ENCODE peak calls at places on chromosomes 6 and 20, in ten cellular contexts. S is pancreas, F is epithelial cell of proximal tubule, Z is choroid plexus epithelial cell, K is fibroblast of the aortic adventitia, E is nephron progenitor cell, T is D721Med, W is fibroblast of pulmonary artery, D is GM13976, B is HFFc6. Y is an unnamed sample.

GRCh38 chr6:26199773-26200728 is 112.8 kb downstream of the HFE start:
- DNase-seq in S (no peak), F (no peak), Z (peak), K (peak), E (no peak), T (no peak), W (peak), D (no peak), B (peak), Y (no peak)

GRCh38 chr6:9456241-9456658 is 958.6 kb downstream of the TFAP2A start:
- DNase-seq in S (no peak), F (no peak), Z (no peak), K (no peak), E (peak), T (no peak), W (no peak), D (no peak), B (no peak), Y (no peak)

GRCh38 chr20:21008951-21009350 is 97.2 kb downstream of the LINC00237 start:
- DNase-seq in S (no peak), F (no peak), Z (no peak), K (no peak), E (no peak), T (no peak), W (no peak), D (no peak), B (no peak), Y (no peak)

GRCh38 chr20:47160992-47161391 is 195.5 kb downstream of the ZMYND8 start:
- DNase-seq in S (no peak), F (no peak), Z (no peak), K (no peak), E (no peak), T (no peak), W (no peak), D (no peak), B (no peak), Y (no peak)

GRCh38 chr6:168968228-168968627 is 285.4 kb downstream of the THBS2 start:
- DNase-seq in S (no peak), F (peak), Z (peak), K (peak), E (no peak), T (no peak), W (peak), D (no peak), B (peak), Y (no peak)

GRCh38 chr20:48656661-48657211 is 171.1 kb downstream of the PREX1 start:
- DNase-seq in S (peak), F (no peak), Z (no peak), K (no peak), E (peak), T (no peak), W (no peak), D (no peak), B (no peak), Y (no peak)

GRCh38 chr6:75206338-75207210 is 721 bp upstream of the COL12A1 start:
- DNase-seq in S (peak), F (no peak), Z (peak), K (no peak), E (peak), T (peak), W (peak), D (peak), B (peak), Y (peak)

GRCh38 chr6:6224933-6225486 is 95.5 kb downstream of the F13A1 start:
- DNase-seq in S (no peak), F (no peak), Z (no peak), K (no peak), E (no peak), T (no peak), W (no peak), D (no peak), B (no peak), Y (no peak)

GRCh38 chr6:36912583-36912982 is 26.8 kb downstream of the C6orf89 start:
- DNase-seq in S (no peak), F (no peak), Z (peak), K (peak), E (no peak), T (no peak), W (peak), D (peak), B (peak), Y (peak)

GRCh38 chr6:166949533-166950442 is 6.6 kb downstream of the RNASET2 start:
- DNase-seq in S (no peak), F (no peak), Z (no peak), K (no peak), E (no peak), T (no peak), W (no peak), D (no peak), B (no peak), Y (no peak)

GRCh38 chr6:11848852-11849731 is 70.5 kb upstream of the ADTRP start:
- DNase-seq in S (no peak), F (no peak), Z (peak), K (peak), E (no peak), T (no peak), W (peak), D (no peak), B (no peak), Y (no peak)

GRCh38 chr6:150028799-150029198 is 3.5 kb upstream of the RAET1L start:
- DNase-seq in S (no peak), F (no peak), Z (no peak), K (no peak), E (no peak), T (no peak), W (no peak), D (no peak), B (no peak), Y (no peak)

GRCh38 chr20:14264869-14265268 is 72.5 kb downstream of the FLRT3 start:
- DNase-seq in S (no peak), F (no peak), Z (peak), K (peak), E (no peak), T (no peak), W (peak), D (no peak), B (peak), Y (no peak)

GRCh38 chr20:48826883-48827771 is 672 bp downstream of the PREX1 start:
- DNase-seq in S (peak), F (no peak), Z (no peak), K (no peak), E (peak), T (no peak), W (no peak), D (peak), B (no peak), Y (peak)

GRCh38 chr6:141199074-141199473 is 933.7 kb upstream of the GJE1 start:
- DNase-seq in S (no peak), F (no peak), Z (peak), K (no peak), E (no peak), T (no peak), W (no peak), D (no peak), B (no peak), Y (no peak)

GRCh38 chr6:71238351-71238750 is 50.3 kb upstream of the OGFRL1 start:
- DNase-seq in S (no peak), F (peak), Z (peak), K (peak), E (no peak), T (no peak), W (peak), D (no peak), B (peak), Y (no peak)

GRCh38 chr20:48794360-48794759 is 33.4 kb downstream of the PREX1 start:
- DNase-seq in S (peak), F (no peak), Z (no peak), K (no peak), E (peak), T (no peak), W (no peak), D (no peak), B (no peak), Y (no peak)

GRCh38 chr6:129248976-129249375 is 366.0 kb downstream of the LAMA2 start:
- DNase-seq in S (no peak), F (no peak), Z (no peak), K (no peak), E (no peak), T (no peak), W (no peak), D (no peak), B (no peak), Y (no peak)

GRCh38 chr20:12984069-12984765 is 24.6 kb upstream of the SPTLC3 start:
- DNase-seq in S (no peak), F (no peak), Z (no peak), K (peak), E (no peak), T (no peak), W (peak), D (no peak), B (no peak), Y (no peak)

GRCh38 chr6:56538851-56539250 is 103.8 kb downstream of the DST start:
- DNase-seq in S (no peak), F (no peak), Z (no peak), K (no peak), E (no peak), T (no peak), W (no peak), D (no peak), B (no peak), Y (no peak)

GRCh38 chr6:92826633-92827032 is 592.7 kb downstream of the EPHA7 start:
- DNase-seq in S (no peak), F (no peak), Z (no peak), K (no peak), E (no peak), T (no peak), W (no peak), D (no peak), B (no peak), Y (no peak)

GRCh38 chr6:26251354-26252081 is 113.5 kb upstream of the BTN3A2 start:
- DNase-seq in S (no peak), F (no peak), Z (peak), K (peak), E (peak), T (no peak), W (peak), D (peak), B (peak), Y (peak)

GRCh38 chr20:19211661-19212523 is 550 bp upstream of the SLC24A3 start:
- DNase-seq in S (peak), F (no peak), Z (peak), K (no peak), E (peak), T (no peak), W (no peak), D (peak), B (no peak), Y (peak)

GRCh38 chr20:59939879-59940128 is 301 bp downstream of the PPP1R3D start:
- DNase-seq in S (no peak), F (no peak), Z (no peak), K (no peak), E (no peak), T (no peak), W (no peak), D (no peak), B (no peak), Y (no peak)

GRCh38 chr6:110039364-110039995 is 61.4 kb downstream of the GPR6 start:
- DNase-seq in S (peak), F (peak), Z (peak), K (peak), E (peak), T (peak), W (peak), D (peak), B (peak), Y (peak)

GRCh38 chr6:42745083-42745637 is 743 bp downstream of the TBCC start:
- DNase-seq in S (no peak), F (no peak), Z (peak), K (peak), E (no peak), T (no peak), W (peak), D (peak), B (no peak), Y (peak)

GRCh38 chr6:87421576-87421975 is 13.8 kb downstream of the CFAP206 start:
- DNase-seq in S (no peak), F (no peak), Z (no peak), K (no peak), E (no peak), T (no peak), W (no peak), D (no peak), B (no peak), Y (no peak)

DNA sequence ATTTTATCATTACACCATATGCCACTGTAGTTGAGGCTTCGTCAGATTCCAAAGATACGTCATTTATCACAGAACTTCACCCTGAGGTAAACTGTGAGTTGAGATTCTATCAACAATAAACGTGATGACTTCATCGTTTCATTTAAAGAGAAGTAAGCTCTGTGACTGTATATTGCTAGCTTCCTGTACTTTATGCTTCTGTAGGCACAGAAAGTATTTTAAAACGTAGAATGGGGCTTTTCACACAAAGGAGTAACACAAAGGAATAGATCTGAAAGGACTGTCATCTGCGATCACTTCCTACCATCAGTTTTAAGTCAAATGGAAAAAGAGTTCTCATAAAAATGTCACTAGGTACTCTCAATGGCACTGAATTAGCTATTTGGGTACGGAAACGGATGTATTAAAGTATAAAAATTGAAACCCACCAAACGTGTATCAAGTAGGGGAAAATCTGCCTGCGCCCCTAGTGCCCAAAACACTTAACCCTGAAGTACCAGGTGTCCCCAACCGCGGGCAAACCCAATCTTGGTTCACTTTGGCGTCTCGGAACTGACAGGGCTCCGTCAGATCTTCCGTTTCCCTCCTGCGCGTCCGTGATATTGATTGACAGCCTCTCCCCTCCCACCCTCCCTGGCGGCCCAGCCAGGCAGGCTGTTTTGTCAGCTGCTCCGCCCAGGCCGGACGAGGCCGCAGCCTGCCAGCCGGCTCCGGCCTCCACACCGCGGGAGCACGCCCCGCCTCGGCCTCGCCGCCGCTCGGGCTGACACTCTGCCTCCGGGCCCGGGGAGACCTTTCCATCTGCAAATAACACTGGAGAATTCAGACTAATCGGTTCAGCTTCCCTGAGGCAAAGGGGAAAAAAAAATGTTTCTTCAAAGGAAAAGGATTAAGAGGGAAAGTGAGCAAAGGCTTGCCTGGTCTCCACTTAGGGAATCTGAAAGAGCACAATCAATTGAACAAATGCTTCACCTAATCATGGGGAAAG is 234.7 kb upstream of the MCHR2 start:
- DNase-seq in S (peak), F (no peak), Z (peak), K (peak), E (peak), T (no peak), W (peak), D (peak), B (peak), Y (peak)
- TF ChIP-seq CTCF in S (no peak), F (no peak), Z (peak), K (peak), E (no peak), T (no peak), W (peak), D (peak), B (peak), Y (no peak)

DNA sequence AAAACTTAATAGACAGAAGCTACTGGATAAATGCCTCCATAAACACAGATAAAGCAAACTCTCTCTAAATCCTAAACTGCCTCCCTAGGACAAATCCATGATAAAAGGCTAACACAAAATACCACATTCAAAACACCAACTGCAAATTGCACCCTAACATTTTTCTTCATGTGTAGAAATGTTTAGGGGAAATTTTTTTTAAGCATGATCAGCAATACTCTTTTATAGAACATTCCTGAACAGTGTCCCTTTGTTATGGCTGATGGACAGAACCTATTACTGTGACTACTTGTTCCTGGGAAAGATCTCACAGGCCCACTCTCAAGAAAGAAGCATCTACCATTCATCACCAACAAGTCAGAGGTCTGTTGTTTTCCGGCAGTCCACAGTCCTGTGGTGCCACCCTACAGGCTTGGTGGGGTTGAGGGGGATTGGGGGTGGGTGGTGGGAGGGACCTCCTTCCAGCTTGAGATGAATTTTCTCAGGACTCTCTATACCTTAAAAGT is 64.5 kb downstream of the DTNBP1 start:
- DNase-seq in S (no peak), F (no peak), Z (no peak), K (no peak), E (no peak), T (no peak), W (no peak), D (no peak), B (no peak), Y (no peak)
- TF ChIP-seq CTCF in S (no peak), F (no peak), Z (no peak), K (no peak), E (no peak), T (no peak), W (no peak), D (no peak), B (no peak), Y (no peak)

DNA sequence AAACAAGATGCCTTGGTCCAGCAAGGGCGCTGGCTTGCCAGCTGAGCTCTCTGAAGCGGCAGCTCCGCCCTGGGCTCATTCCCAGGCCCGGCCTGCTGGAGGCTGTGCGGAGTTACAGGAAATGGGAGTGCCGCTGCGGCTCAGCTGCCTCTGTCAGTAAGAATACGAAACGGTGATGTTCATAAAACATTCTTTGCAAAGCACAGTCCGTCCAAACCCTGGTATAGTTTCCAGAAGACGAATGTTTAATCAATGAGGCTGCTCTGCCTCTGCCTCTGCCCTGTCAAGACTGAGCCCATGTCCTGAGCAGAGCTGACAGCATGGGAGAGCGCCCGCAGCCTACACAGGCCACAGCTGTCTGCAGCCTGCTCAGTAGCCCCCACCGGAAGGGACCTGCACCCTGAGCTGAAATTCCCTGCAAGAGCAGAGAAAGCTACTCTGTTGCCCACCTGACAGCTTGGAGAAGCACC is 153.3 kb upstream of the SNX9 start:
- DNase-seq in S (no peak), F (no peak), Z (peak), K (peak), E (peak), T (no peak), W (peak), D (no peak), B (peak), Y (no peak)
- TF ChIP-seq CTCF in S (no peak), F (no peak), Z (peak), K (peak), E (no peak), T (no peak), W (peak), D (no peak), B (peak), Y (no peak)

GRCh38 chr6:102619585-102619984 is 1226.1 kb downstream of the GRIK2 start:
- DNase-seq in S (no peak), F (no peak), Z (peak), K (peak), E (no peak), T (no peak), W (peak), D (no peak), B (no peak), Y (peak)
- TF ChIP-seq CTCF in S (no peak), F (peak), Z (peak), K (no peak), E (peak), T (peak), W (peak), D (no peak), B (peak), Y (no peak)

GRCh38 chr6:47352169-47352568 is 42.5 kb upstream of the TNFRSF21 start:
- DNase-seq in S (no peak), F (no peak), Z (peak), K (no peak), E (no peak), T (no peak), W (peak), D (no peak), B (no peak), Y (no peak)
- TF ChIP-seq CTCF in S (no peak), F (peak), Z (peak), K (peak), E (no peak), T (no peak), W (peak), D (no peak), B (no peak), Y (no peak)

GRCh38 chr6:73134588-73134987 is 90.7 kb downstream of the KHDC1L start:
- DNase-seq in S (peak), F (no peak), Z (peak), K (peak), E (peak), T (no peak), W (peak), D (no peak), B (peak), Y (no peak)
- TF ChIP-seq CTCF in S (no peak), F (peak), Z (peak), K (peak), E (peak), T (no peak), W (peak), D (peak), B (peak), Y (peak)

GRCh38 chr6:35320031-35320410 is 22.3 kb upstream of the PPARD start:
- DNase-seq in S (no peak), F (no peak), Z (no peak), K (no peak), E (no peak), T (no peak), W (no peak), D (no peak), B (no peak), Y (no peak)

GRCh38 chr6:35318845-35319220 is 21.2 kb downstream of the DEF6 start:
- DNase-seq in S (no peak), F (no peak), Z (peak), K (no peak), E (no peak), T (no peak), W (no peak), D (no peak), B (no peak), Y (no peak)

GRCh38 chr6:35319346-35320030 is 21.9 kb downstream of the DEF6 start:
- DNase-seq in S (no peak), F (no peak), Z (no peak), K (no peak), E (no peak), T (no peak), W (no peak), D (no peak), B (no peak), Y (no peak)

GRCh38 chr6:35317483-35318199 is 20.0 kb downstream of the DEF6 start:
- DNase-seq in S (no peak), F (no peak), Z (no peak), K (no peak), E (peak), T (no peak), W (no peak), D (no peak), B (no peak), Y (no peak)

GRCh38 chr6:35318200-35318844 is 20.7 kb downstream of the DEF6 start:
- DNase-seq in S (peak), F (no peak), Z (peak), K (peak), E (peak), T (peak), W (peak), D (no peak), B (peak), Y (no peak)
- TF ChIP-seq CTCF in S (no peak), F (no peak), Z (peak), K (peak), E (no peak), T (no peak), W (no peak), D (no peak), B (peak), Y (no peak)